ENCODE peak calls at places on chromosomes 16 and 17, in five cellular contexts. R, V, A, J and N are unnamed samples.
A peak's percentile ranks its signal among the peaks of the same experiment; 100 is the strongest.

GRCh38 chr17:58624751-58625150 is 67.1 kb downstream of the TEX14 start:
- DNase-seq in R (no peak), V (no peak), A (no peak), J (no peak), N (no peak)

GRCh38 chr17:83078378-83079339 is 750 bp upstream of the METRNL start:
- DNase-seq in R (peak; percentile 44), V (no peak), A (no peak), J (no peak), N (no peak)

GRCh38 chr17:79777166-79777843 is 643 bp upstream of the CBX2 start:
- DNase-seq in R (peak; percentile 31), V (peak; percentile 87), A (peak; percentile 30), J (peak; percentile 42), N (peak; percentile 84)

GRCh38 chr16:15461376-15461775 is 27.0 kb downstream of the BMERB1 start:
- DNase-seq in R (no peak), V (no peak), A (peak; percentile 50), J (peak; percentile 72), N (no peak)

GRCh38 chr17:56358651-56359050 is 205.4 kb downstream of the ANKFN1 start:
- DNase-seq in R (no peak), V (no peak), A (peak; percentile 81), J (peak; percentile 34), N (peak; percentile 11)

GRCh38 chr16:19294156-19294649 is 8.7 kb downstream of the CLEC19A start:
- DNase-seq in R (no peak), V (no peak), A (no peak), J (no peak), N (no peak)

GRCh38 chr17:29945281-29945680 is 3.8 kb downstream of the EFCAB5 start:
- DNase-seq in R (no peak), V (no peak), A (no peak), J (no peak), N (no peak)

GRCh38 chr17:15451681-15452080 is 15.7 kb downstream of the CDRT4 start:
- DNase-seq in R (no peak), V (no peak), A (no peak), J (no peak), N (no peak)

GRCh38 chr17:44269118-44269794 is 1.3 kb upstream of the SLC4A1 start:
- DNase-seq in R (peak; percentile 63), V (no peak), A (no peak), J (no peak), N (no peak)

GRCh38 chr16:13471478-13471877 is 448.5 kb upstream of the ERCC4 start:
- DNase-seq in R (no peak), V (no peak), A (no peak), J (no peak), N (no peak)

GRCh38 chr17:72719582-72720493 is 372.6 kb downstream of the SLC39A11 start:
- DNase-seq in R (no peak), V (no peak), A (no peak), J (peak; percentile 93), N (no peak)

GRCh38 chr16:23757937-23758619 is 3.3 kb downstream of the CHP2 start:
- DNase-seq in R (no peak), V (no peak), A (no peak), J (no peak), N (no peak)

GRCh38 chr17:63279498-63280230 is 166.4 kb downstream of the CYB561 start:
- DNase-seq in R (no peak), V (no peak), A (peak; percentile 90), J (peak; percentile 81), N (no peak)

GRCh38 chr16:58425245-58425644 is 33.0 kb downstream of the GINS3 start:
- DNase-seq in R (no peak), V (no peak), A (no peak), J (no peak), N (no peak)

GRCh38 chr17:50560931-50561750 is 626 bp downstream of the CACNA1G start:
- DNase-seq in R (peak; percentile 29), V (peak; percentile 75), A (no peak), J (no peak), N (no peak)

GRCh38 chr16:11354733-11355574 is 9.7 kb downstream of the RMI2 start:
- DNase-seq in R (no peak), V (no peak), A (no peak), J (peak; percentile 67), N (no peak)

GRCh38 chr17:40605301-40605700 is 40.0 kb upstream of the CCR7 start:
- DNase-seq in R (no peak), V (no peak), A (no peak), J (no peak), N (no peak)

GRCh38 chr16:12899529-12900168 is 1.7 kb upstream of the SHISA9 start:
- DNase-seq in R (no peak), V (no peak), A (peak; percentile 74), J (no peak), N (no peak)

GRCh38 chr17:65472602-65473001 is 88.8 kb downstream of the AXIN2 start:
- DNase-seq in R (no peak), V (no peak), A (no peak), J (peak; percentile 53), N (no peak)

GRCh38 chr17:65523411-65523810 is 38.0 kb downstream of the AXIN2 start:
- DNase-seq in R (no peak), V (no peak), A (no peak), J (peak; percentile 29), N (no peak)

GRCh38 chr16:53510704-53511070 is 7.7 kb upstream of the AKTIP start:
- DNase-seq in R (no peak), V (no peak), A (no peak), J (no peak), N (no peak)

GRCh38 chr17:80872011-80872929 is 119.4 kb upstream of the CHMP6 start:
- DNase-seq in R (no peak), V (no peak), A (no peak), J (no peak), N (no peak)

GRCh38 chr17:81487089-81487486 is 25.5 kb downstream of the ACTG1 start:
- DNase-seq in R (no peak), V (no peak), A (no peak), J (no peak), N (no peak)

GRCh38 chr17:2849327-2849670 is 53.1 kb downstream of the RAP1GAP2 start:
- DNase-seq in R (no peak), V (no peak), A (no peak), J (no peak), N (no peak)

GRCh38 chr17:74037320-74037719 is 166.2 kb upstream of the RPL38 start:
- DNase-seq in R (no peak), V (no peak), A (peak; percentile 33), J (peak; percentile 6), N (peak; percentile 29)

GRCh38 chr16:58511933-58512815 is 3.1 kb upstream of the SETD6 start:
- DNase-seq in R (peak; percentile 63), V (peak; percentile 96), A (peak; percentile 38), J (peak; percentile 38), N (peak; percentile 78)

GRCh38 chr17:8005951-8006730 is 3.7 kb downstream of the GUCY2D start:
- DNase-seq in R (peak; percentile 77), V (no peak), A (no peak), J (no peak), N (peak; percentile 37)

GRCh38 chr17:67974598-67975066 is 21.6 kb downstream of the C17orf58 start:
- DNase-seq in R (no peak), V (peak; percentile 72), A (no peak), J (no peak), N (peak; percentile 33)
- H3K4me1 ChIP-seq in R (no peaks in the 10 kb centered on the region), V (no peaks in the 10 kb centered on the region), A (no peaks in the 10 kb centered on the region), J (no peaks in the 10 kb centered on the region), N (peaks cover 8% of the 10 kb centered on the region)

GRCh38 chr17:5500247-5500803 is 14.0 kb downstream of the MIS12 start:
- DNase-seq in R (no peak), V (no peak), A (no peak), J (no peak), N (peak; percentile 13)
- TF ChIP-seq EZH2 in R (no peak), V (peak; percentile 45), A (peak; percentile 23), J (no peak), N (no peak)

GRCh38 chr16:67104061-67104460 is 5.7 kb upstream of the PHAF1 start:
- DNase-seq in R (no peak), V (peak; percentile 64), A (no peak), J (peak; percentile 30), N (no peak)

GRCh38 chr16:67105881-67106280 is 3.9 kb upstream of the PHAF1 start:
- DNase-seq in R (no peak), V (no peak), A (no peak), J (no peak), N (no peak)

GRCh38 chr16:67101683-67102082 is 8.1 kb upstream of the PHAF1 start:
- DNase-seq in R (no peak), V (no peak), A (no peak), J (peak; percentile 79), N (no peak)

GRCh38 chr16:67105251-67105650 is 4.5 kb upstream of the PHAF1 start:
- DNase-seq in R (no peak), V (no peak), A (no peak), J (no peak), N (no peak)

DNA sequence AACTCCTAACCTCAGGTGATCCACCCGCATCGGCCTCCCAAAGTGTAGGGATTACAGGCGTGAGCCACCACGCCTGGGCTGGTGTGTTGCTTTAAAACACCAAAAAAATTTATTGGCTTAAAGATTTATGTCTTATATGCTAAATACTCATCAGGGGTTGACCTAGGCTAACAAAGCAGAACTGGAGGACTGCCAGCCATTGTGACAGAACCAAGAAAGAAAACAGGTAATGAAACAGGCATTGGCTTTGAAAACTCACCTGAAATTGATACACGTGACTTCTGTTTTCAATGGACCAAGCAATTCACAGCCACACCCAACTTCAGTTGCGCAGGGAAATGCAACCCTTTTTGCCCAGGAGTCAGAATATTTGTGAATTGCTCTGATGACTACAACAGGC is 4.9 kb upstream of the PHAF1 start:
- DNase-seq in R (no peak), V (no peak), A (no peak), J (no peak), N (no peak)
- H3K27ac ChIP-seq in R (no peak overlapping the region), V (no peak overlapping the region), A (no peak overlapping the region), J (no peak overlapping the region), N (no peak overlapping the region)

GRCh38 chr16:84369105-84369504 is 767 bp downstream of the ATP2C2 start:
- DNase-seq in R (no peak), V (no peak), A (no peak), J (no peak), N (no peak)

GRCh38 chr16:84371553-84371865 is 3.2 kb downstream of the ATP2C2 start:
- DNase-seq in R (no peak), V (no peak), A (no peak), J (no peak), N (no peak)

GRCh38 chr16:84368327-84368996 is at the start of gene ATP2C2:
- DNase-seq in R (peak; percentile 36), V (peak; percentile 93), A (peak; percentile 62), J (no peak), N (no peak)

GRCh38 chr16:84370723-84371552 is 2.6 kb downstream of the ATP2C2 start:
- DNase-seq in R (no peak), V (no peak), A (no peak), J (no peak), N (no peak)

DNA sequence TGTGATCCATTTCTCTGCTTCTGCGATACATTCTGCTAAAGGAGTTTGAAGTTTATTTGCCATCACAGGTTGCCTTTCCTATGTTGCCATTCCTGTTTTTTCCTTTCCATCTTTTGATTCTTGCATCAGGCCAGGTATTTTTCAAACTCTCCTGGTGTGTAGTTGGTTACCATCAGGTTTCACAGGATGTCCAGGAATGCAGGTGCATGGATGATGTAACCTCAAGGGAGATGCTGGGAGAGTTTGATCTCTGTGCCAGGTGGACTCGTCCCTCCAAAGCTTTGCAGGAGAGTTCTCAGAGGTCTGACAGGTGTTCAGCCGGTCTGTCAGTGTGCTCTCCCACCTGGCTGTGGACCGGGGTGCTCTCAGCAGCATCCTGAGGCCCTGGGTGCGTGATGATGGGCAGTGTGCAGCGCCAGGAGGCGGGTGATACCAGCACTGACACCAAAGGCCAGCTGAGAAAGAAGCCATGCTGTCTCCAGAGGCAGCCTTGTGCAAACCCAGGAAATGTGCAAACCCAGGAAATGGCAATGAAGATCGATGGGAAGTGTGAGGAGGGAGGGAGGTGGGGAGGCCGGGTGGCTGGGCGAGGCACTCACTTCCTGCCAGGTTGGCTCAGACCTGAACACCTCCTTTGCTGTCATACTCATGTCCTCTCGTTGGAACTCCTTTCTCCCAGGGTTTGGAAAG is 1.7 kb downstream of the ATP2C2 start:
- DNase-seq in R (no peak), V (no peak), A (peak; percentile 73), J (no peak), N (no peak)
- H3K4me1 ChIP-seq in R (peaks cover 12% of the 10 kb centered on the region), V (peaks cover 9% of the 10 kb centered on the region), A (peaks cover 10% of the 10 kb centered on the region), J (no peaks in the 10 kb centered on the region), N (no peaks in the 10 kb centered on the region)